ENCODE peak calls at places on chromosomes 11 and 22, in seven cellular contexts. H is neural crest cell; E is HEK293T; V is T-helper 9 cell; T is stimulated activated CD8-positive, alpha-beta memory T cell treated with anti-CD3 and anti-CD28 coated beads, Interleukin-7, amount 100 ng/mL, for 1 hour; K is CD4-positive, alpha-beta T cell; D is substantia nigra. Y is an unnamed sample.
A peak's percentile ranks its signal among the peaks of the same experiment; 100 is the strongest.

GRCh38 chr11:64742940-64743590 is 877 bp downstream of the RASGRP2 start:
- DNase-seq in D (peak; percentile 14), T (peak; percentile 66), H (peak; percentile 59), V (peak; percentile 77), K (peak; percentile 84), E (peak; percentile 91), Y (peak; percentile 48)

GRCh38 chr11:65426839-65427690 is 4.5 kb downstream of the NEAT1 start:
- DNase-seq in E (no peak), T (no peak), K (peak; percentile 56), V (no peak), D (peak; percentile 61), H (no peak), Y (no peak)

GRCh38 chr22:36756746-36757607 is 18.9 kb downstream of the IFT27 start:
- DNase-seq in V (no peak), T (no peak), D (no peak), E (no peak), H (no peak), K (no peak), Y (no peak)

GRCh38 chr11:94521684-94522083 is 9.4 kb downstream of the C11orf97 start:
- DNase-seq in T (no peak), V (no peak), E (peak; percentile 30), K (no peak), H (no peak), D (no peak), Y (no peak)

GRCh38 chr11:76903325-76903724 is 42.6 kb downstream of the ACER3 start:
- DNase-seq in T (no peak), K (no peak), E (no peak), H (no peak), D (no peak), V (no peak), Y (no peak)

GRCh38 chr11:15153231-15153630 is 38.5 kb downstream of the INSC start:
- DNase-seq in K (no peak), V (no peak), T (no peak), H (no peak), E (no peak), D (no peak), Y (no peak)

GRCh38 chr11:70000228-70000627 is 77.9 kb upstream of the ANO1 start:
- DNase-seq in T (no peak), E (no peak), H (no peak), K (no peak), V (no peak), D (no peak), Y (no peak)

GRCh38 chr11:112292785-112293407 is 32.2 kb upstream of the PLET1 start:
- DNase-seq in E (no peak), H (no peak), T (no peak), D (no peak), V (no peak), K (no peak), Y (no peak)

GRCh38 chr22:27219036-27219435 is 561.6 kb downstream of the MIAT start:
- DNase-seq in T (no peak), V (no peak), D (no peak), K (no peak), H (no peak), E (no peak), Y (no peak)

GRCh38 chr11:63614136-63614664 is at the start of gene PLAAT3:
- DNase-seq in V (peak; percentile 11), H (peak; percentile 45), D (peak; percentile 70), E (peak; percentile 52), T (peak; percentile 11), K (peak; percentile 38), Y (no peak)

GRCh38 chr11:10019906-10020682 is 273.9 kb downstream of the SBF2 start:
- DNase-seq in H (no peak), K (no peak), E (no peak), D (no peak), T (no peak), V (no peak), Y (no peak)

GRCh38 chr11:30825723-30826122 is 239.6 kb upstream of the MPPED2 start:
- DNase-seq in T (no peak), H (no peak), V (no peak), K (no peak), E (no peak), D (no peak), Y (no peak)

GRCh38 chr11:63404536-63404935 is 35.0 kb downstream of the SLC22A9 start:
- DNase-seq in V (no peak), H (no peak), K (no peak), T (no peak), D (no peak), E (no peak), Y (no peak)

GRCh38 chr11:117807482-117808272 is 10.7 kb upstream of the DSCAML1 start:
- DNase-seq in T (peak; percentile 78), E (peak; percentile 76), K (peak; percentile 85), H (peak; percentile 82), D (peak; percentile 55), V (peak; percentile 78), Y (peak; percentile 78)

GRCh38 chr22:43909708-43910107 is 13.9 kb upstream of the PNPLA3 start:
- DNase-seq in D (no peak), V (no peak), K (no peak), T (no peak), H (no peak), E (no peak), Y (no peak)

GRCh38 chr11:106271126-106271525 is 193.7 kb downstream of the AASDHPPT start:
- DNase-seq in K (no peak), E (no peak), V (no peak), H (no peak), D (no peak), T (no peak), Y (no peak)

GRCh38 chr11:36073411-36074203 is 129.7 kb downstream of the LDLRAD3 start:
- DNase-seq in H (no peak), D (peak; percentile 58), T (no peak), E (no peak), K (no peak), V (no peak), Y (no peak)

GRCh38 chr11:10386361-10386760 is 68.7 kb upstream of the AMPD3 start:
- DNase-seq in H (no peak), K (no peak), D (no peak), T (no peak), E (no peak), V (no peak), Y (no peak)

GRCh38 chr11:74926304-74927030 is 22.4 kb downstream of the XRRA1 start:
- DNase-seq in H (no peak), V (no peak), E (no peak), K (no peak), D (no peak), T (no peak), Y (no peak)

GRCh38 chr11:69048056-69048717 is 545 bp upstream of the TPCN2 start:
- DNase-seq in D (no peak), K (no peak), E (no peak), T (no peak), V (no peak), H (no peak), Y (no peak)

GRCh38 chr22:21443057-21443734 is 24.0 kb upstream of the TMEM191C start:
- DNase-seq in E (no peak), V (no peak), K (no peak), D (no peak), H (peak; percentile 1), T (no peak), Y (no peak)

GRCh38 chr22:31630331-31631329 is 31.4 kb downstream of the PISD start:
- DNase-seq in H (peak; percentile 67), V (peak; percentile 83), D (peak; percentile 82), T (peak; percentile 62), K (peak; percentile 86), E (peak; percentile 76), Y (peak; percentile 83)

GRCh38 chr11:69287968-69288882 is 5.7 kb upstream of the MYEOV start:
- DNase-seq in D (no peak), T (no peak), V (no peak), H (no peak), E (no peak), K (no peak), Y (no peak)

GRCh38 chr11:79314906-79315689 is 125.7 kb downstream of the TENM4 start:
- DNase-seq in K (no peak), V (no peak), D (no peak), E (no peak), T (no peak), H (peak; percentile 23), Y (no peak)

GRCh38 chr11:59158206-59159068 is 13.5 kb upstream of the DTX4 start:
- DNase-seq in V (peak; percentile 36), K (peak; percentile 51), D (peak; percentile 10), T (no peak), H (peak; percentile 45), E (peak; percentile 61), Y (no peak)

GRCh38 chr11:13831707-13832106 is 130.8 kb upstream of the SPON1 start:
- DNase-seq in E (no peak), K (no peak), T (no peak), V (no peak), D (no peak), H (no peak), Y (no peak)

GRCh38 chr11:5522308-5522707 is 5.8 kb upstream of the UBQLNL start:
- DNase-seq in D (no peak), V (no peak), H (no peak), E (no peak), T (no peak), K (no peak), Y (no peak)

GRCh38 chr11:4983851-4984250 is 10.8 kb upstream of the OR51L1 start:
- DNase-seq in V (no peak), D (no peak), H (no peak), K (no peak), T (no peak), E (no peak), Y (no peak)

GRCh38 chr11:1202154-1202775 is 20.6 kb upstream of the MUC5B start:
- DNase-seq in H (no peak), K (no peak), E (peak; percentile 45), D (no peak), V (no peak), T (no peak), Y (no peak)

GRCh38 chr22:43150731-43151206 is 590 bp upstream of the TSPO start:
- DNase-seq in D (no peak), E (no peak), V (no peak), K (no peak), H (no peak), T (no peak), Y (no peak)

GRCh38 chr22:20227363-20227762 is 40.8 kb downstream of the RTN4R start:
- DNase-seq in E (no peak), V (no peak), T (no peak), K (no peak), H (no peak), D (no peak), Y (no peak)

GRCh38 chr11:121591405-121592033 is 138.8 kb upstream of the SORL1-AS1 start:
- DNase-seq in D (peak; percentile 59), T (peak; percentile 48), K (peak; percentile 53), E (peak; percentile 78), H (peak; percentile 78), V (peak; percentile 54), Y (peak; percentile 52)

GRCh38 chr11:9573775-9574555 is 495 bp downstream of the WEE1 start:
- DNase-seq in D (no peak), H (peak; percentile 18), V (peak; percentile 8), K (no peak), T (no peak), E (no peak), Y (no peak)

GRCh38 chr11:79102821-79103220 is 338.0 kb downstream of the TENM4 start:
- DNase-seq in V (no peak), D (no peak), K (no peak), E (no peak), H (no peak), T (no peak), Y (no peak)